ENCODE peak calls at places on chromosome 12, in seven cellular contexts. V, M, J, L, I, U and X are unnamed samples.

GRCh38 chr12:47950856-47951468 is 12.4 kb upstream of the TMEM106C start:
- DNase-seq in V (no peak), M (no peak), J (no peak), L (peak; percentile 63), I (no peak), U (no peak), X (no peak)

GRCh38 chr12:107091989-107092641 is 1.2 kb downstream of the CRY1 start:
- DNase-seq in V (peak; percentile 97), M (peak; percentile 21), J (peak; percentile 98), L (peak; percentile 57), I (peak; percentile 38), U (no peak), X (peak; percentile 86)

GRCh38 chr12:14961466-14962155 is at the start of gene ARHGDIB:
- DNase-seq in V (no peak), M (peak; percentile 87), J (no peak), L (no peak), I (no peak), U (no peak), X (no peak)

GRCh38 chr12:6047249-6048227 is 76.9 kb downstream of the VWF start:
- DNase-seq in V (peak; percentile 99), M (no peak), J (no peak), L (no peak), I (no peak), U (no peak), X (no peak)

GRCh38 chr12:62692884-62693283 is 226.3 kb downstream of the MON2 start:
- DNase-seq in V (peak; percentile 88), M (no peak), J (peak; percentile 33), L (no peak), I (no peak), U (no peak), X (no peak)

GRCh38 chr12:94640134-94640928 is 10.0 kb downstream of the TMCC3 start:
- DNase-seq in V (peak; percentile 11), M (peak; percentile 88), J (no peak), L (no peak), I (no peak), U (no peak), X (no peak)

GRCh38 chr12:121239335-121239678 is 29.4 kb downstream of the P2RX4 start:
- DNase-seq in V (no peak), M (no peak), J (no peak), L (no peak), I (no peak), U (no peak), X (no peak)

GRCh38 chr12:32680787-32681186 is 1.7 kb downstream of the DNM1L start:
- DNase-seq in V (no peak), M (no peak), J (no peak), L (no peak), I (no peak), U (no peak), X (no peak)

GRCh38 chr12:124940393-124941169 is 26.1 kb upstream of the UBC start:
- DNase-seq in V (peak; percentile 87), M (peak; percentile 82), J (peak; percentile 96), L (peak; percentile 82), I (peak; percentile 82), U (peak; percentile 85), X (peak; percentile 84)

GRCh38 chr12:98743362-98743953 is 98.4 kb downstream of the APAF1 start:
- DNase-seq in V (peak; percentile 22), M (no peak), J (peak; percentile 33), L (peak; percentile 68), I (peak; percentile 36), U (no peak), X (peak; percentile 30)
- TF ChIP-seq CTCF in V (peak; percentile 54), M (peak; percentile 71), J (peak; percentile 40), L (peak; percentile 60), I (peak; percentile 83), U (peak; percentile 85), X (peak; percentile 69)

GRCh38 chr12:131273291-131273845 is 319.7 kb downstream of the ADGRD1 start:
- DNase-seq in V (no peak), M (no peak), J (no peak), L (no peak), I (peak; percentile 51), U (no peak), X (no peak)

GRCh38 chr12:131269551-131269950 is 315.8 kb downstream of the ADGRD1 start:
- DNase-seq in V (no peak), M (no peak), J (no peak), L (no peak), I (no peak), U (no peak), X (no peak)

GRCh38 chr12:131272415-131272814 is 318.7 kb downstream of the ADGRD1 start:
- DNase-seq in V (no peak), M (no peak), J (no peak), L (no peak), I (no peak), U (no peak), X (no peak)

GRCh38 chr12:131274061-131274460 is 320.4 kb downstream of the ADGRD1 start:
- DNase-seq in V (no peak), M (no peak), J (no peak), L (no peak), I (no peak), U (no peak), X (no peak)

DNA sequence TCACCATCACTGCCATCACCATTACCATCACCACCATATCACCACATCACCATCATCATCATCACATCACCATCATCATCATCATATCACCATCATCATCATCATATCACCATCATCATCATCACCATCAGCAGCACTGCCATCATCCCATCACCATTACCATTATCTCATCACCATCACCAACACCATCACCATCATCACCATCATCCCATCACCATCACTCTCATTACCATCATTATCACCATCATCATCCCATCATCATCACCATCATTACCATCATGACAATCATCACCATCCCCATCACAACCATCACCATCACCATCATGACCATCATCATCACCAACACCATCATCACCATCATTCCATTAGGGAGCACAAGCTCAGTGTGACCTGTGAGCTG is 318.0 kb downstream of the ADGRD1 start:
- DNase-seq in V (no peak), M (no peak), J (no peak), L (no peak), I (no peak), U (no peak), X (no peak)
- TF ChIP-seq RFX5 in V (no peak), M (no peak), J (no peak), L (no peak), I (no peak), U (no peak), X (no peak)

DNA sequence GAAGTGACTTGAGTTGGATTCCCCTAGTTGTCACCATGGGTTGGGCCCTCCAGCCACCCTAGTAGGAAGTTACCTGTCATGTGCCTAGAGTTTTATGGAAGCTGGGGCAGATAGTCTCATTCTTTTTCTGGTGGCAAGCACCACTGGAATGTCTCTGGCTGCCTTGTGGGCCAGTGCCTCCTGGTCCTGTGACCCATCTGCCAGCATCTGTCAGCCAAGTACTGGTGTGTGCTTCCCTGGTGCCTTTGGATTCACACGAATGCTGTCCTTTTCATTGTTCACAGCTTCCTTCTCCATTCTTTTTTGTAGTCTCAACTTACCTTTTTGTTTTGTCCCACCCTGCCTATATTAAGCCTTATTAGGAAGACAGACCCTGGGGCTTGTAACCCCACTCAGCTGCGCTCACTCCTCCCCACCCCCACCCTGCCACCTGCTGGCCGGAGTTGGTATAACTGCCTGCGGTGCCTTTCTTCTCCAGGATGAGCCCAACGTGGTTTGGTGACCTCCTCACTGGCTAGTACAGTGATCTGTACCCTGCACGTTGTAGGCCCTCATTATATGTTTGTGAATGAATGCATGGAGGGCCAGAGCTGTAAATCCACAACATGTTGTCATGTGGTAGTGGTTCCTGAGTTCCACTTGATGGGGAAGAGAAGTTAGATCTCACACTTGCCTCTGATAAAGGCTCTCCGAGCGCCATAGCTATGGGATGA is 125.7 kb downstream of the TSPAN9 start:
- DNase-seq in V (peak; percentile 34), M (no peak), J (peak; percentile 47), L (peak; percentile 83), I (peak; percentile 78), U (no peak), X (peak; percentile 28)
- TF ChIP-seq CTCF in V (peak; percentile 86), M (peak; percentile 91), J (peak; percentile 87), L (peak; percentile 98), I (peak; percentile 84), U (peak; percentile 94), X (peak; percentile 92)

GRCh38 chr12:10668526-10668925 is 5.3 kb downstream of the STYK1 start:
- DNase-seq in V (no peak), M (no peak), J (no peak), L (no peak), I (no peak), U (no peak), X (no peak)
- TF ChIP-seq RFX5 in V (no peak), M (no peak), J (no peak), L (no peak), I (no peak), U (no peak), X (no peak)

GRCh38 chr12:54601841-54602240 is 13.4 kb upstream of the PPP1R1A start:
- DNase-seq in V (no peak), M (no peak), J (no peak), L (no peak), I (no peak), U (no peak), X (no peak)
- TF ChIP-seq CTCF in V (no peak), M (no peak), J (no peak), L (no peak), I (no peak), U (no peak), X (no peak)

DNA sequence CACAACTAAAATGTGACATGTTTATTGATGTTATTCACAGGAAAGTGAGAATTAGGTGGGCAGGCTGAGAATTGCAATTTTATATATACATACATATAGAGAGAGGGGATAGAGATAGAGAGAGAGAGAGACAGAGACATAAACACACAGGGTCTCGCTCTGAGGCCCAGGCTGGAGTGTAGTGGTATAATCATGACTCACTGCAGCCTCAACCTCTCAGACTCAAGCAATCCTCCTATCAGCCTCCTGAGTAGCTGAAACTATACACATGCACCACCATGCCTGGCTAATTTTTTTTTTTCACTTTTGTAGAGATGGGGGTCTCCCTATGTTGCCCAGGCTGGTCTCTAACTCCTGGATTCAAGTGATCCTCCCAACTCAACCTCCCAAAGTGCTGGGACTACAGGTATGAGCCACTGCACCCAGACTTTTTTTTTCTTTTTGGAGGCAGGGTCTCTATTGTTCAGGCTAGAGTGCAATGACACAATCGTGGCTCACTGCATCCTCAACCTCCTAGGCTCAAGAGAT is 49.1 kb downstream of the R3HDM2 start:
- DNase-seq in V (peak; percentile 59), M (no peak), J (no peak), L (no peak), I (no peak), U (no peak), X (no peak)
- TF ChIP-seq RFX5 in V (no peak), M (no peak), J (no peak), L (no peak), I (no peak), U (no peak), X (no peak)

DNA sequence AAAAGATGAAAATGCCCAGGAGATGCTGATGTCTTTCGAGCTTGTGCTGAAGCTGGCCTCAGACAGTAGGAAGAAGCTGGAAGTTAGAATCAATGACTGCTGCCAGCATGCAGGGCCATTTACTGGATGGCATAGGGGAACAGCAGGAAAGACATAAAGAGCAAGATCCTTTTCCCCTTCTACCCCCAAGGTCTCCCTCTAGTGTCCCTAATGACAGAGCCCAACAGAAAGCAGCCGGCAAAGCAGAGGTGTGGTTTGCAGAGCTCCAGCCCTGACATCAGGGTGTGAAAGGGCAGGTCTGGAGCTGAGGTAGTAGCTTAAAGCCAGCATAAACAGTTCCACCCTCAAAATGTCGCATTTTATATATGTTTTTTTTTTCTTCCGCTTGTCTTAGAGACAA is 1560.7 kb upstream of the TMEM132C start:
- DNase-seq in V (no peak), M (no peak), J (no peak), L (no peak), I (no peak), U (no peak), X (no peak)
- TF ChIP-seq CTCF in V (no peak), M (no peak), J (no peak), L (no peak), I (no peak), U (peak; percentile 16), X (no peak)